ENCODE peak calls at places on chromosome 4, in eight cellular contexts. G is GM23338, I is GM12878, B is HepG2, D is upper lobe of left lung, E is HCT116, Z is Panc1, C is K562. U is an unnamed sample.

GRCh38 chr4:54256491-54257167 is 27.5 kb downstream of the PDGFRA start:
- ATAC-seq in G (no peak), I (no peak), B (no peak), D (no peak), E (no peak), Z (no peak), C (no peak), U (no peak)

GRCh38 chr4:26116057-26116456 is 202.0 kb downstream of the SMIM20 start:
- ATAC-seq in G (no peak), I (no peak), B (no peak), D (no peak), E (no peak), Z (no peak), C (no peak), U (no peak)

GRCh38 chr4:25069014-25069413 is 38.3 kb upstream of the LGI2 start:
- ATAC-seq in G (peak), I (no peak), B (peak), D (no peak), E (no peak), Z (no peak), C (no peak), U (no peak)

GRCh38 chr4:90960433-90960832 is 833.2 kb downstream of the CCSER1 start:
- ATAC-seq in G (no peak), I (peak), B (no peak), D (no peak), E (no peak), Z (no peak), C (no peak), U (no peak)

GRCh38 chr4:176999943-177000543 is 207.3 kb upstream of the VEGFC start:
- ATAC-seq in G (peak), I (no peak), B (no peak), D (no peak), E (no peak), Z (peak), C (no peak), U (no peak)

GRCh38 chr4:113784497-113785254 is 23.1 kb upstream of the CAMK2D start:
- ATAC-seq in G (no peak), I (peak), B (peak), D (no peak), E (no peak), Z (no peak), C (no peak), U (peak)

GRCh38 chr4:14152834-14153519 is 525.5 kb upstream of the BOD1L1 start:
- ATAC-seq in G (no peak), I (peak), B (no peak), D (no peak), E (no peak), Z (no peak), C (no peak), U (no peak)

GRCh38 chr4:151407466-151408379 is 1.3 kb upstream of the FHIP1A start:
- ATAC-seq in G (peak), I (peak), B (no peak), D (peak), E (no peak), Z (no peak), C (no peak), U (no peak)

GRCh38 chr4:101269682-101270081 is 77.6 kb downstream of the PPP3CA start:
- ATAC-seq in G (no peak), I (no peak), B (no peak), D (no peak), E (no peak), Z (no peak), C (no peak), U (no peak)

GRCh38 chr4:62292911-62293310 is 1092.8 kb downstream of the ADGRL3 start:
- ATAC-seq in G (no peak), I (no peak), B (no peak), D (no peak), E (no peak), Z (no peak), C (no peak), U (no peak)

GRCh38 chr4:97153042-97153441 is 990.2 kb downstream of the STPG2 start:
- ATAC-seq in G (peak), I (no peak), B (no peak), D (no peak), E (no peak), Z (no peak), C (no peak), U (no peak)

GRCh38 chr4:8871417-8872401 is at the start of gene HMX1:
- ATAC-seq in G (peak), I (no peak), B (no peak), D (no peak), E (peak), Z (no peak), C (no peak), U (peak)

GRCh38 chr4:140243345-140243753 is 89.4 kb upstream of the MAML3 start:
- ATAC-seq in G (peak), I (peak), B (no peak), D (no peak), E (no peak), Z (no peak), C (no peak), U (no peak)

GRCh38 chr4:106036334-106036733 is 141.1 kb downstream of the NPNT start:
- ATAC-seq in G (no peak), I (no peak), B (peak), D (no peak), E (no peak), Z (no peak), C (no peak), U (no peak)

DNA sequence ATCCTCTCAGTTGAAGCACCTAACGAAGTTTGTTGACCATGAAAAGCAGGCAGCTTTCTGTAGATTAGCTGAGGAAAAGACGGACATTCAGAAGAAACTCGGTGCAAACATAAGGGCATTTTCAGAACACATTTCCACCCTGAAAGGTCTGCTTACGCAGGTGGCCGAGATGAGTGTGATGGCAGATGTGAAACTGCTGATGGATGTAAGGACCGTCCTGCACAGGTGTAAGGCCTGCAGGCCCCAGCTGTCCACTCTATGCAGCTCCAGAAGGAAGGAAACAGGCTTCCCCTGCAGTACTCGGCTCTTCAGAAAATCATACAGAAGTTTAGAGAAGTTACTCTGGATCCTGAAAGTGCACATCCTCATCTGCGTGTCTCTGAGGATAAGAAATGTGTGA is 20.8 kb upstream of the TRIM60 start:
- ATAC-seq in G (no peak), I (no peak), B (no peak), D (no peak), E (no peak), Z (no peak), C (no peak), U (no peak)
- H3K27ac ChIP-seq in G (no peak), I (no peak), B (no peak), D (no peak), E (no peak), Z (no peak), C (no peak), U (no peak)

GRCh38 chr4:81491943-81492342 is 20.2 kb upstream of the RASGEF1B start:
- ATAC-seq in G (no peak), I (peak), B (no peak), D (no peak), E (no peak), Z (no peak), C (no peak), U (peak)

GRCh38 chr4:81493895-81494490 is 22.3 kb upstream of the RASGEF1B start:
- ATAC-seq in G (no peak), I (peak), B (no peak), D (no peak), E (no peak), Z (no peak), C (no peak), U (no peak)

GRCh38 chr4:81490761-81491160 is 19.1 kb upstream of the RASGEF1B start:
- ATAC-seq in G (no peak), I (no peak), B (no peak), D (no peak), E (no peak), Z (no peak), C (no peak), U (no peak)

GRCh38 chr4:81495308-81495707 is 23.6 kb upstream of the RASGEF1B start:
- ATAC-seq in G (no peak), I (no peak), B (no peak), D (no peak), E (no peak), Z (no peak), C (no peak), U (no peak)

GRCh38 chr4:81492596-81492995 is 20.9 kb upstream of the RASGEF1B start:
- ATAC-seq in G (no peak), I (no peak), B (no peak), D (no peak), E (no peak), Z (no peak), C (no peak), U (no peak)
- H3K4me3 ChIP-seq in G (no peak), I (no peak), B (no peak), D (no peak), E (no peak), Z (no peak), C (no peak), U (no peak)

GRCh38 chr4:59200992-59201391 is 1999.1 kb upstream of the ADGRL3 start:
- ATAC-seq in G (no peak), I (peak), B (no peak), D (no peak), E (no peak), Z (no peak), C (no peak), U (peak)
- TF ChIP-seq POLR2AphosphoS5 in G (no peak), I (no peak), B (no peak), D (no peak), E (no peak), Z (no peak), C (no peak), U (no peak)

DNA sequence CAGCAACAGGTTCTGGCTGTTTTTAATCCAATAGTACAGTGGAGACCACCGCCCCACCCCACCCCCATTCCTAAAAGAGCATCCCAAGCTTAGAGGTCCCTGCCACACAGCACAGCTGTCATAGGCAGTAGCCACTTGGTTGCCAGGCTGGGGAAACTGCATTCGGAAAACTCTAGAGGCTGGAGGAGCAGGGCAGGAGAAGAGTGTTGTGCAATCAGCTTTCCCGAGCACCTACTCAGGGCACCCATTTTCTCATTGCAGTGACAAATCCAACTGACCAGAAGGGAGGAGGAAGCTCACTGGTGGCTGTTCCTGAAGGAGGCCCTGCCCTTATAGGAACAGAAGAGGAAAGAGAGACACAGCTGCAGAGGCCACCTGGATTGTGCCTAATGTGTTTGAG is 1.1 kb downstream of the CXCL1 start:
- ATAC-seq in G (peak), I (no peak), B (no peak), D (peak), E (no peak), Z (peak), C (no peak), U (no peak)
- H3K27ac ChIP-seq in G (no peak), I (no peak), B (no peak), D (peak), E (no peak), Z (peak), C (no peak), U (no peak)

GRCh38 chr4:2413821-2414610 is 4.4 kb downstream of the ZFYVE28 start:
- ATAC-seq in G (peak), I (no peak), B (no peak), D (no peak), E (peak), Z (no peak), C (no peak), U (no peak)
- H3K4me3 ChIP-seq in G (peak), I (peak), B (peak), D (no peak), E (peak), Z (peak), C (peak), U (no peak)

GRCh38 chr4:36260714-36261113 is 16.4 kb upstream of the ARAP2 start:
- ATAC-seq in G (no peak), I (no peak), B (no peak), D (no peak), E (no peak), Z (no peak), C (no peak), U (no peak)

GRCh38 chr4:36251983-36252382 is 7.7 kb upstream of the ARAP2 start:
- ATAC-seq in G (no peak), I (no peak), B (no peak), D (no peak), E (no peak), Z (no peak), C (no peak), U (no peak)

GRCh38 chr4:36255575-36255974 is 11.3 kb upstream of the ARAP2 start:
- ATAC-seq in G (no peak), I (peak), B (no peak), D (no peak), E (no peak), Z (no peak), C (no peak), U (no peak)

GRCh38 chr4:36254355-36254754 is 10.0 kb upstream of the ARAP2 start:
- ATAC-seq in G (no peak), I (no peak), B (no peak), D (no peak), E (no peak), Z (no peak), C (no peak), U (no peak)

DNA sequence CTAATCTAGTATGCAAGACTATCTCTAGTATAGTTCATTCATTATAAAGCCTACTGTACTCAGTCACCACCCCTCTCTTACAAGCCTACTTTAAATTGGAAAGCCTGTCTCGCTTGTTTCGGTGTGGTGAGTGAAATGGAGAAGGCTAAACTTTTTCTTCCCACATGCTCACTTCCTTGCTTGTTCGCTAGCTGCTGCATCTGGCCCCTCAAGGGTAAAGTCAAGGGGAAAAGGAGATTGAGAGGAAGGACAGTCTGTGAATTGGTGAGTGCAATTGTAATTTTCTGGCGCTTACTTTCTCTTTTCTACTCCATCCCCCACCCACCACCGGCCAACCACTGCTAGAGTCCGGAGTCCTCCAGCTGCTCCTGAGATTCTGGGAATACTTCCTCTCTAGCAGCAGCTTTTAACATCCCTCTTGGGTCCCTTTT is 12.1 kb upstream of the ARAP2 start:
- ATAC-seq in G (no peak), I (peak), B (peak), D (no peak), E (no peak), Z (no peak), C (no peak), U (no peak)
- TF ChIP-seq POLR2AphosphoS5 in G (no peak), I (no peak), B (no peak), D (no peak), E (no peak), Z (no peak), C (no peak), U (no peak)

GRCh38 chr4:141810702-141811365 is 174.5 kb downstream of the IL15 start:
- ATAC-seq in G (no peak), I (no peak), B (no peak), D (no peak), E (no peak), Z (no peak), C (no peak), U (no peak)

GRCh38 chr4:141807073-141807472 is 170.7 kb downstream of the IL15 start:
- ATAC-seq in G (no peak), I (no peak), B (no peak), D (no peak), E (peak), Z (no peak), C (no peak), U (no peak)

GRCh38 chr4:141810038-141810701 is 173.8 kb downstream of the IL15 start:
- ATAC-seq in G (peak), I (no peak), B (no peak), D (no peak), E (no peak), Z (no peak), C (no peak), U (no peak)

GRCh38 chr4:141802324-141802723 is 165.9 kb downstream of the IL15 start:
- ATAC-seq in G (no peak), I (no peak), B (no peak), D (no peak), E (no peak), Z (no peak), C (no peak), U (no peak)

DNA sequence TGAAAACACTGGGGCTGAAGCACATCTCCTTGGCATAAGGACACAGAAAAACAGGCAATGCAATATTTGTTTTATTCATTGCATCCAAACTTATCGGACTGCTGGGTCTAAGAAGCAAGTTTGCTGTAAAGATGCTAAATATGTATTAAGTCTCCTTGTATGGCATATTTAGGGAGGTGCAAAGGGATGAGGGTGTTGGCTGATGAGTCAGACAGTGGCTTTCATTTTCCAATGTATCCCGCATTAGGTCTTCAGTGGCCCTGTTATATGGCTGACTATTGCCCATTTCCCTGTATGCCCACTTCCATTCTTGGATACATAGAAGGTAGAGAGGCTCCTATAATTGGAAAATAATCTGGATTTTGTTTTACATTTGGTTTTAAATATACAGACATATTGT is 171.1 kb downstream of the IL15 start:
- ATAC-seq in G (no peak), I (no peak), B (no peak), D (no peak), E (peak), Z (no peak), C (no peak), U (no peak)
- H3K27ac ChIP-seq in G (no peak), I (no peak), B (no peak), D (no peak), E (no peak), Z (no peak), C (no peak), U (no peak)

GRCh38 chr4:173262363-173262762 is 71.8 kb downstream of the HMGB2 start:
- ATAC-seq in G (no peak), I (no peak), B (no peak), D (no peak), E (no peak), Z (no peak), C (no peak), U (no peak)

GRCh38 chr4:173264960-173265281 is 69.2 kb downstream of the HMGB2 start:
- ATAC-seq in G (no peak), I (peak), B (no peak), D (no peak), E (no peak), Z (no peak), C (peak), U (no peak)

GRCh38 chr4:173269280-173269679 is 64.9 kb downstream of the HMGB2 start:
- ATAC-seq in G (no peak), I (no peak), B (no peak), D (no peak), E (no peak), Z (no peak), C (no peak), U (no peak)

GRCh38 chr4:173261052-173261451 is 73.1 kb downstream of the HMGB2 start:
- ATAC-seq in G (no peak), I (no peak), B (no peak), D (no peak), E (no peak), Z (no peak), C (no peak), U (no peak)

GRCh38 chr4:173264245-173264959 is 69.8 kb downstream of the HMGB2 start:
- ATAC-seq in G (peak), I (peak), B (no peak), D (no peak), E (no peak), Z (no peak), C (peak), U (peak)
- H3K4me3 ChIP-seq in G (no peak), I (no peak), B (no peak), D (no peak), E (no peak), Z (no peak), C (no peak), U (no peak)

DNA sequence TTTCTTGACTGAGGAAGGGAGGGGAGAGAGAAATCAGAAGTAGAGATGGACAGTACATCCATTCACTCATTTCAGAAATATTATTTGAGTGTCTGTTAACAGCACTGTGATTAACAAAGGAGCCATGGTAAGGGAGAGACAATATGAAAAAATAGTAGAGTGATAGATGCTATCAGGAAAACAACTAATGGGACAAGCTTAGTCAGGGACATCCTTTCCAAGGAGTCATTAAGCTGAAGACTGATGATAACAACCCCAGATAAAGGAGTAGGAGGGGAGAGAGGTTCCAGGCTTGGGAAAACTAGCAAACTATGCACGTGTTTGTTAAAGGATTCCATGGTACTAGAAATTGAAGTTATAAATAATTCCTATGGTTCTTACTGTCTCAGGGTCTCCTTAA is 122.2 kb downstream of the CBR4 start:
- ATAC-seq in G (no peak), I (no peak), B (no peak), D (no peak), E (no peak), Z (no peak), C (no peak), U (no peak)
- TF ChIP-seq POLR2AphosphoS5 in G (no peak), I (no peak), B (no peak), D (no peak), E (no peak), Z (no peak), C (no peak), U (no peak)

GRCh38 chr4:107740950-107741701 is 21.1 kb upstream of the PAPSS1 start:
- ATAC-seq in G (no peak), I (no peak), B (no peak), D (no peak), E (no peak), Z (no peak), C (no peak), U (peak)

GRCh38 chr4:107737470-107737869 is 17.4 kb upstream of the PAPSS1 start:
- ATAC-seq in G (no peak), I (no peak), B (no peak), D (no peak), E (no peak), Z (no peak), C (no peak), U (no peak)

GRCh38 chr4:107742196-107742595 is 22.2 kb upstream of the PAPSS1 start:
- ATAC-seq in G (no peak), I (no peak), B (no peak), D (no peak), E (no peak), Z (no peak), C (no peak), U (no peak)

GRCh38 chr4:107742791-107743190 is 22.8 kb upstream of the PAPSS1 start:
- ATAC-seq in G (no peak), I (no peak), B (no peak), D (no peak), E (no peak), Z (no peak), C (no peak), U (no peak)

DNA sequence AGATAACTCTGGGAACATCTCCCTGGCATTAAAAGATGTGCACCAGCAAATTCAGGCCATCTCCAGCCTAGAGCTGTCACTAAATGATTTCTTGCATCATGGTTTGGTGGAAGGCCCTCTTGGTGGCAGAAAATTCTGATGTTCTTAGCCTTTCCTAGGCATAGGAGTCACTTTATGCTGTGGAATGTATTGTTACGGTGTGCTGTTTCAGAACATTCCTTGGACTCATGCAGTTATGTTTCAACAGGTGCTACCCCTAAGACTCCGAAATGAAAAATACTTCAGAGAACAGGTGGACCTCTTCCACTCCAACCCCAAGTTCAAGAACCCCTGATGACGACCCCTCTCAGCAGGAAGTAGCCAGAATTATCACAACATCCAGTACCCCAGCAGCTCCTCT is 20.3 kb upstream of the PAPSS1 start:
- ATAC-seq in G (peak), I (peak), B (peak), D (no peak), E (peak), Z (no peak), C (peak), U (no peak)
- H3K27ac ChIP-seq in G (no peak), I (no peak), B (no peak), D (peak), E (no peak), Z (no peak), C (no peak), U (peak)

U was measured in gastroesophageal sphincter.